ENCODE peak calls at places on chromosome 16, in five cellular contexts. H, L, D, C and B are unnamed samples.

GRCh38 chr16:22874394-22874793 is 60.4 kb downstream of the HS3ST2 start:
- DNase-seq in D (no peak), H (no peak), L (no peak), C (no peak), B (no peak)

GRCh38 chr16:709651-710499 is 4.3 kb upstream of the FBXL16 start:
- DNase-seq in C (no peak), H (no peak), D (peak), L (no peak), B (no peak)

GRCh38 chr16:50744911-50745310 is 3.0 kb downstream of the CYLD start:
- DNase-seq in D (peak), L (no peak), H (no peak), C (no peak), B (no peak)

GRCh38 chr16:79672524-79672923 is 72.0 kb upstream of the MAF start:
- DNase-seq in D (no peak), L (no peak), H (no peak), C (no peak), B (no peak)

GRCh38 chr16:82384017-82384416 is 214.0 kb upstream of the MPHOSPH6 start:
- DNase-seq in D (no peak), L (no peak), C (no peak), H (no peak), B (no peak)

GRCh38 chr16:9125658-9126492 is 34.4 kb downstream of the HAPSTR1 start:
- DNase-seq in C (no peak), D (no peak), H (no peak), L (no peak), B (peak)

GRCh38 chr16:89598199-89598598 is 15.2 kb upstream of the DPEP1 start:
- DNase-seq in C (no peak), L (no peak), D (no peak), H (no peak), B (no peak)

GRCh38 chr16:20911361-20911760 is 10.8 kb downstream of the LYRM1 start:
- DNase-seq in L (no peak), C (no peak), D (peak), H (no peak), B (no peak)

GRCh38 chr16:74567901-74568300 is 39.0 kb downstream of the GLG1 start:
- DNase-seq in C (no peak), D (no peak), L (no peak), H (no peak), B (no peak)

GRCh38 chr16:86931410-86931941 is 353.1 kb downstream of the FOXL1 start:
- DNase-seq in C (no peak), H (no peak), D (peak), L (peak), B (no peak)

GRCh38 chr16:70736454-70737376 is 50.9 kb upstream of the MTSS2 start:
- DNase-seq in C (no peak), L (no peak), D (no peak), H (no peak), B (no peak)

DNA sequence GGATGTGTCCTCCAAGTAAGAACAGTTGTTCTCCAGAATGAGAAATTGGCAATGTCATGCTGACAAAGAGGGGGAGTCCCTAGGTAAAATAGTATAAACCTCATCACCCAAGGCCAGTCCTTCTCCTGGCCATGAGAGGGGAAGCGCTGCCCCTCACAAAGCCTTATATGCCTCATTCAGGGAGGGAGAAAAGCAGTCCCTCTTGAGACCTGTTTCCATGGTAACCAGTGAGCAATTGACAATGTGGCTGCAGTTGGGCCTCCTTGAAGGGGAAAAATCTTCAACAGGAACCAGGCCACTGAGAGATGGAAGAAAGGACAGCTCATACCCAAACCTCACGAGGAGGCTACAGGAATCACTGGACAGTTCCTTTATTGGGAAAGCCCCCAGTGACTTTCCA is 275.9 kb downstream of the TOX3 start:
- DNase-seq in L (no peak), C (no peak), H (no peak), D (no peak), B (no peak)
- H3K4me3 ChIP-seq in L (no peak), C (no peak), H (no peak), D (no peak), B (no peak)

GRCh38 chr16:30700491-30700890 is 1.5 kb downstream of the SRCAP start:
- DNase-seq in H (no peak), L (peak), D (no peak), C (no peak), B (no peak)

GRCh38 chr16:30698816-30699614 is at the start of gene SRCAP:
- DNase-seq in H (peak), D (peak), C (peak), L (peak), B (peak)

GRCh38 chr16:30699615-30700099 is 686 bp downstream of the SRCAP start:
- DNase-seq in H (no peak), L (no peak), D (peak), C (no peak), B (no peak)

GRCh38 chr16:30698139-30698815 is 694 bp upstream of the SRCAP start:
- DNase-seq in D (peak), C (peak), H (peak), L (peak), B (peak)

DNA sequence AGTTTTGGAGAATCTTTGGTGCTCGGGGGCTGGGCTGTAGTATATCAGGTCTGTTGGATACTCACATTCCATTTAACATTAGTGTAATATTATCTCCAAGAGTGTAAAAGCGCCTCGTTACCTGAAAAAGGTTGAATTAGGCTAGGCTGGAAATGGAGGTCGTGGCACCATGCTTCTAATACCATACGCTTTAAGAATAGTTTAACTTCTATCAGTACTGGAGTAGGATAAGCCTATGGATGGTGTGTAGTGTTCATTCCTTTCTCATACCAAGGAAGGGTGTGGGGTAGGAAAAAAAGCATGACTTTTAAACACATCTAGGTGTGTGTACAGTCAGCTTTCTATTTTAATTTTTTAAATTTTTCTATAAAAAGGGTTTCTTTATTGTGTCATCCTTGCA is 2.0 kb downstream of the SRCAP start:
- DNase-seq in L (no peak), H (no peak), C (no peak), D (no peak), B (no peak)
- H3K4me3 ChIP-seq in L (no peak), H (no peak), C (no peak), D (no peak), B (no peak)

GRCh38 chr16:3173892-3174617 is 13.9 kb upstream of the OR1F1 start:
- DNase-seq in H (no peak), L (no peak), C (no peak), D (peak), B (no peak)

GRCh38 chr16:3171181-3171854 is 16.7 kb upstream of the OR1F1 start:
- DNase-seq in H (no peak), L (no peak), C (no peak), D (peak), B (no peak)

GRCh38 chr16:3171855-3172593 is 16.0 kb upstream of the OR1F1 start:
- DNase-seq in C (no peak), D (peak), L (no peak), H (no peak), B (no peak)

GRCh38 chr16:3175157-3176153 is 12.5 kb upstream of the OR1F1 start:
- DNase-seq in D (peak), L (no peak), H (no peak), C (no peak), B (no peak)

DNA sequence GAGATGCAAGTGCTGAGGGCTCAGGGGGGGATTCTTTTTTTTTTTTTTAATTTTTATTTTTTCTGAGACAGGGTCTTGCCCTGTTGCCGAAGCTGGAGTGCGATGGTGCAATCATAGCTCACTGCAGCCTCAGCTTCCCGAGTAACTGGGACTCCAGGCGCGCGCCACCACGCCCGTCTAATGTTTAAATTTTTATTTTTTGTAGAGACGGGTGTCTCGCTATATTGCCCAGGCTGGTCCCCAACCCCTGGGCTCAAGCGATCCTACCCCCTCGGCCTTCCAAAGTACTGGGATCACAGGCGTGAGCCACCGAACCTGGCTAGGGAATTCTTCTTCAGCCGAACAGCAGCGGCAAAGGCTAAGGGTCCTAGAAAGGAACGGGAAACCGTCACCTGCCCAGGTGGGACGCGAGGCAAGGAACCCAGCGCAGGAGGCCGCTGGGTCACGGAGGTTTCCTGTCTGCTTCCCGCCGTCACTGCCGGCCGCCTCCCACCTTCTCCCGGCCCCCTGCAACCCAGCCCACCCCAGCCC is 13.3 kb upstream of the OR1F1 start:
- DNase-seq in H (no peak), L (no peak), C (no peak), D (no peak), B (no peak)
- H3K4me3 ChIP-seq in H (no peak), L (no peak), C (no peak), D (no peak), B (no peak)

GRCh38 chr16:66959645-66960177 is 1.4 kb upstream of the CES3 start:
- DNase-seq in L (peak), H (no peak), D (no peak), C (no peak), B (no peak)

GRCh38 chr16:66964049-66964448 is 3.0 kb downstream of the CES3 start:
- DNase-seq in C (no peak), H (no peak), L (no peak), D (no peak), B (no peak)

GRCh38 chr16:66958857-66959644 is 2.0 kb upstream of the CES3 start:
- DNase-seq in D (no peak), C (no peak), H (no peak), L (no peak), B (no peak)

GRCh38 chr16:66960270-66960669 is 796 bp upstream of the CES3 start:
- DNase-seq in D (no peak), C (no peak), L (no peak), H (no peak), B (no peak)

GRCh38 chr16:66961065-66961744 is at the start of gene CES3:
- DNase-seq in D (peak), L (peak), H (peak), C (no peak), B (peak)
- H3K4me3 ChIP-seq in D (no peak), L (no peak), H (no peak), C (no peak), B (no peak)